ENCODE peak calls at places on chromosomes 13 and 19, in five cellular contexts. T is NCI-H1105, W is H9, J is GM04503, Z is iPS-NIHi11. M is an unnamed sample.

GRCh38 chr19:7701654-7702457 is at the start of gene FCER2:
- DNase-seq in T (no peak), W (no peak), J (no peak), Z (no peak), M (no peak)

GRCh38 chr19:4738734-4739133 is 15.1 kb upstream of the DPP9 start:
- DNase-seq in T (no peak), W (no peak), J (no peak), Z (no peak), M (no peak)

GRCh38 chr13:112144616-112145220 is 77.8 kb downstream of the SOX1 start:
- DNase-seq in T (no peak), W (no peak), J (no peak), Z (no peak), M (no peak)

GRCh38 chr13:77751513-77752456 is 54.3 kb downstream of the SLAIN1 start:
- DNase-seq in T (peak), W (peak), J (peak), Z (peak), M (peak)

GRCh38 chr19:3176715-3177501 is 1.7 kb upstream of the S1PR4 start:
- DNase-seq in T (no peak), W (peak), J (peak), Z (peak), M (no peak)

GRCh38 chr13:29568731-29569130 is 26.8 kb downstream of the SLC7A1 start:
- DNase-seq in T (no peak), W (no peak), J (no peak), Z (no peak), M (no peak)

GRCh38 chr19:35261356-35262100 is 7.2 kb upstream of the USF2 start:
- DNase-seq in T (no peak), W (peak), J (no peak), Z (no peak), M (no peak)

GRCh38 chr19:35251456-35251855 is 2.7 kb downstream of the LSR start:
- DNase-seq in T (no peak), W (no peak), J (no peak), Z (no peak), M (no peak)

GRCh38 chr19:49677232-49677881 is at the start of gene PRMT1:
- DNase-seq in T (no peak), W (peak), J (no peak), Z (peak), M (peak)

GRCh38 chr13:94345374-94346195 is 133.9 kb downstream of the DCT start:
- DNase-seq in T (peak), W (no peak), J (no peak), Z (no peak), M (peak)

GRCh38 chr13:98606296-98606695 is 29.4 kb upstream of the STK24 start:
- DNase-seq in T (no peak), W (no peak), J (no peak), Z (no peak), M (no peak)

GRCh38 chr19:58009666-58010301 is 7.2 kb upstream of the ZNF606 start:
- DNase-seq in T (peak), W (peak), J (no peak), Z (peak), M (peak)

GRCh38 chr19:33640773-33641172 is 19.0 kb downstream of the CHST8 start:
- DNase-seq in T (no peak), W (peak), J (no peak), Z (no peak), M (no peak)

GRCh38 chr13:78410164-78410563 is 193.2 kb downstream of the POU4F1 start:
- DNase-seq in T (no peak), W (no peak), J (no peak), Z (no peak), M (no peak)

GRCh38 chr13:51519839-51520238 is 64.4 kb upstream of the WDFY2 start:
- DNase-seq in T (no peak), W (no peak), J (no peak), Z (no peak), M (no peak)

GRCh38 chr19:3382460-3383100 is 16.2 kb downstream of the NFIC start:
- DNase-seq in T (no peak), W (no peak), J (no peak), Z (no peak), M (no peak)

GRCh38 chr19:38255759-38256052 is 468 bp downstream of the PPP1R14A start:
- DNase-seq in T (no peak), W (no peak), J (no peak), Z (no peak), M (no peak)

GRCh38 chr13:100689191-100689590 is 14.6 kb upstream of the TMTC4 start:
- DNase-seq in T (no peak), W (no peak), J (no peak), Z (no peak), M (no peak)

GRCh38 chr19:11554160-11554559 is 4.9 kb downstream of the ELOF1 start:
- DNase-seq in T (no peak), W (no peak), J (no peak), Z (no peak), M (no peak)

GRCh38 chr19:18865973-18866799 is 29.8 kb downstream of the CERS1 start:
- DNase-seq in T (no peak), W (peak), J (no peak), Z (peak), M (no peak)

GRCh38 chr13:104657196-104657595 is 1591.0 kb upstream of the SLC10A2 start:
- DNase-seq in T (no peak), W (no peak), J (no peak), Z (no peak), M (no peak)

GRCh38 chr13:39370554-39370953 is 232.4 kb downstream of the LHFPL6 start:
- DNase-seq in T (no peak), W (no peak), J (peak), Z (no peak), M (no peak)

GRCh38 chr13:110330491-110331001 is 23.5 kb downstream of the COL4A2 start:
- DNase-seq in T (no peak), W (no peak), J (peak), Z (no peak), M (no peak)

GRCh38 chr19:45569619-45570421 is 14.8 kb downstream of the OPA3 start:
- DNase-seq in T (no peak), W (peak), J (no peak), Z (peak), M (no peak)

GRCh38 chr13:18233783-18234299 is 947.8 kb downstream of the TUBA3C start:
- DNase-seq in T (no peak), W (no peak), J (no peak), Z (no peak), M (no peak)

GRCh38 chr13:30422056-30422914 is at the start of gene UBE2L5:
- DNase-seq in T (peak), W (peak), J (no peak), Z (peak), M (peak)

GRCh38 chr19:40224342-40225148 is 1.9 kb downstream of the CCNP start:
- DNase-seq in T (no peak), W (no peak), J (no peak), Z (no peak), M (no peak)

GRCh38 chr19:9406798-9407352 is 28.5 kb downstream of the ZNF266 start:
- DNase-seq in T (no peak), W (no peak), J (peak), Z (peak), M (no peak)

GRCh38 chr19:30228113-30228725 is 144.0 kb upstream of the ZNF536 start:
- DNase-seq in T (peak), W (no peak), J (no peak), Z (no peak), M (no peak)

GRCh38 chr19:53140351-53140750 is 7.6 kb upstream of the ZNF415 start:
- DNase-seq in T (no peak), W (no peak), J (no peak), Z (no peak), M (no peak)

GRCh38 chr19:33746159-33746558 is 50.5 kb upstream of the KCTD15 start:
- DNase-seq in T (no peak), W (no peak), J (no peak), Z (no peak), M (no peak)

GRCh38 chr19:39052243-39052746 is 19.9 kb upstream of the FBXO27 start:
- DNase-seq in T (no peak), W (peak), J (no peak), Z (peak), M (peak)

GRCh38 chr19:1235625-1236538 is 1.9 kb downstream of the CBARP start:
- DNase-seq in T (no peak), W (no peak), J (no peak), Z (no peak), M (no peak)

GRCh38 chr19:28020631-28021315 is 1192.2 kb downstream of the UQCRFS1 start:
- DNase-seq in T (no peak), W (no peak), J (no peak), Z (no peak), M (no peak)

GRCh38 chr13:98796191-98796590 is 43.7 kb upstream of the SLC15A1 start:
- DNase-seq in T (no peak), W (no peak), J (no peak), Z (no peak), M (no peak)

GRCh38 chr19:3365447-3366103 is 808 bp upstream of the NFIC start:
- DNase-seq in T (peak), W (peak), J (no peak), Z (no peak), M (peak)

M was measured in NCI-H1436.